ENCODE peak calls at places on chromosomes 1 and 21, in nine cellular contexts. O is fibroblast of lung; Q is NB4; L is effector memory CD8-positive, alpha-beta T cell; U is AG04450; I is neural crest cell; C is psoas muscle; S is HTR-8/SVneo; Y is central memory CD4-positive, alpha-beta T cell. V is an unnamed sample.

GRCh38 chr1:113758631-113759340 is 500 bp downstream of the PHTF1 start:
- DNase-seq in O (peak; percentile 43), Q (peak; percentile 80), L (peak; percentile 57), U (no peak), I (peak; percentile 85), C (peak; percentile 82), S (peak; percentile 20), Y (peak; percentile 64), V (peak; percentile 47)

GRCh38 chr1:11729498-11730428 is 6.2 kb upstream of the AGTRAP start:
- DNase-seq in O (no peak), Q (peak; percentile 74), L (no peak), U (no peak), I (no peak), C (no peak), S (no peak), Y (no peak), V (no peak)

GRCh38 chr1:242454262-242455051 is 70.0 kb downstream of the PLD5 start:
- DNase-seq in O (peak; percentile 47), Q (peak; percentile 51), L (no peak), U (no peak), I (no peak), C (no peak), S (peak; percentile 57), Y (no peak), V (no peak)

GRCh38 chr1:35539073-35539823 is 18.0 kb downstream of the KIAA0319L start:
- DNase-seq in O (no peak), Q (peak; percentile 31), L (no peak), U (no peak), I (no peak), C (no peak), S (no peak), Y (peak; percentile 70), V (peak; percentile 38)

GRCh38 chr1:13817906-13818305 is 117.9 kb downstream of the PRDM2 start:
- DNase-seq in O (no peak), Q (no peak), L (no peak), U (no peak), I (no peak), C (no peak), S (no peak), Y (no peak), V (no peak)

GRCh38 chr1:28296401-28297220 is 32.2 kb upstream of the MED18 start:
- DNase-seq in O (peak; percentile 29), Q (no peak), L (no peak), U (no peak), I (peak; percentile 9), C (no peak), S (peak; percentile 68), Y (no peak), V (no peak)

GRCh38 chr1:165772739-165773138 is 4.1 kb upstream of the TMCO1 start:
- DNase-seq in O (no peak), Q (no peak), L (no peak), U (no peak), I (no peak), C (no peak), S (no peak), Y (no peak), V (no peak)

GRCh38 chr21:42317341-42317741 is 2.1 kb upstream of the TFF3 start:
- DNase-seq in O (no peak), Q (peak; percentile 20), L (no peak), U (no peak), I (no peak), C (no peak), S (no peak), Y (no peak), V (no peak)

GRCh38 chr21:45530423-45531113 is 11.7 kb downstream of the SLC19A1 start:
- DNase-seq in O (no peak), Q (no peak), L (no peak), U (no peak), I (no peak), C (peak; percentile 45), S (no peak), Y (no peak), V (no peak)

GRCh38 chr21:27796106-27796505 is 829.2 kb upstream of the ADAMTS5 start:
- DNase-seq in O (peak; percentile 31), Q (no peak), L (no peak), U (peak; percentile 37), I (no peak), C (no peak), S (no peak), Y (no peak), V (no peak)

GRCh38 chr1:42940851-42941639 is 17.6 kb downstream of the SLC2A1 start:
- DNase-seq in O (peak; percentile 89), Q (no peak), L (no peak), U (peak; percentile 85), I (no peak), C (peak; percentile 42), S (peak; percentile 83), Y (no peak), V (no peak)

GRCh38 chr1:241518447-241519307 is 878 bp downstream of the FH start:
- DNase-seq in O (peak; percentile 27), Q (peak; percentile 23), L (no peak), U (no peak), I (peak; percentile 22), C (no peak), S (no peak), Y (peak; percentile 4), V (no peak)

GRCh38 chr1:155011437-155011907 is 8.9 kb downstream of the ZBTB7B start:
- DNase-seq in O (no peak), Q (no peak), L (no peak), U (no peak), I (no peak), C (no peak), S (no peak), Y (no peak), V (no peak)

GRCh38 chr1:172322219-172323061 is 98.0 kb upstream of the C1orf105 start:
- DNase-seq in O (peak; percentile 88), Q (no peak), L (no peak), U (no peak), I (no peak), C (peak; percentile 51), S (peak; percentile 57), Y (no peak), V (no peak)

GRCh38 chr1:112937070-112937469 is 18.9 kb downstream of the SLC16A1 start:
- DNase-seq in O (no peak), Q (no peak), L (no peak), U (no peak), I (no peak), C (no peak), S (no peak), Y (no peak), V (no peak)

V was measured in activated gamma-delta T cell treated with Interleukin-2 at 50 U/mL for 16 hours.